ENCODE peak calls at places on chromosomes 11 and 22, in four cellular contexts. D is choroid plexus epithelial cell, T is IMR-90, U is breast epithelium. F is an unnamed sample.

GRCh38 chr11:68122936-68123539 is 1.9 kb upstream of the CHKA start:
- DNase-seq in U (no peak), D (no peak), T (no peak), F (no peak)

GRCh38 chr22:28710112-28710888 is 30.7 kb upstream of the TTC28 start:
- DNase-seq in D (peak; percentile 94), T (peak; percentile 93), U (no peak), F (peak; percentile 91)

GRCh38 chr11:61552108-61552635 is 28.7 kb downstream of the SYT7 start:
- DNase-seq in D (no peak), U (no peak), T (no peak), F (no peak)

GRCh38 chr22:22999473-22999872 is 70.8 kb upstream of the GNAZ start:
- DNase-seq in D (peak; percentile 1), T (no peak), U (no peak), F (no peak)

GRCh38 chr11:876550-876949 is 33.9 kb downstream of the TSPAN4 start:
- DNase-seq in U (no peak), D (no peak), T (peak; percentile 6), F (no peak)

GRCh38 chr11:46680815-46681214 is 19.6 kb downstream of the ARHGAP1 start:
- DNase-seq in T (no peak), U (no peak), D (no peak), F (no peak)

GRCh38 chr11:73463359-73463758 is 87.2 kb downstream of the RELT start:
- DNase-seq in U (no peak), D (peak; percentile 69), T (peak; percentile 83), F (peak; percentile 69)

GRCh38 chr22:23400286-23400981 is 179.7 kb downstream of the IGLL1 start:
- DNase-seq in U (no peak), T (no peak), D (no peak), F (no peak)

GRCh38 chr11:45852712-45853101 is 5.4 kb downstream of the CRY2 start:
- DNase-seq in D (no peak), T (no peak), U (no peak), F (no peak)

GRCh38 chr11:65431452-65432132 is 9.0 kb downstream of the NEAT1 start:
- DNase-seq in T (peak; percentile 48), U (peak; percentile 18), D (peak; percentile 75), F (peak; percentile 76)

GRCh38 chr22:48137640-48138039 is 1375.2 kb downstream of the TBC1D22A start:
- DNase-seq in T (no peak), D (no peak), U (no peak), F (no peak)

DNA sequence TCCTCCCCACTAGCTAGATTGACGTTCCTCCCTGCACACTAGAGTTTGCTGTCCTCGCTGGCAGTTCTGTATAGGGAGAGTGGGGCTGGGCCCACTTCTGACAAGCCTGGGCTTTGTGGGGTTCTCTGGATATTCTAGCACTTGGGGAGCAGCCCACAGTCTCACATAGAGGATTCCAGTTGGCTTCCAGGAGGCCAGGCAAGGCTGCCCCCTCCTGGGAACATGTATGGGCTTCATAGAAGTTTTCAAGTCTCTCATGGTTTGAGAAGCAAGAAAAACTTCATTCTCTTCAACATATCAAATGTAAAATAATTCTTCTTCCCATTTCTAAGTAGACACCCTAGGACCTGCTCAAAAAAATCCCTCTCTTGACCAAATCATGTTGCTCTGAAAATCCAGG is 87.5 kb downstream of the NAV2 start:
- DNase-seq in U (no peak), D (peak; percentile 47), T (no peak), F (no peak)
- TF ChIP-seq CTCF in U (no peak), D (peak; percentile 69), T (peak; percentile 35), F (peak; percentile 33)

GRCh38 chr22:35963237-35963810 is 65.3 kb downstream of the RBFOX2 start:
- DNase-seq in T (no peak), U (no peak), D (no peak), F (no peak)

GRCh38 chr22:35957589-35957988 is 71.0 kb downstream of the RBFOX2 start:
- DNase-seq in T (no peak), U (no peak), D (no peak), F (no peak)

GRCh38 chr22:35958334-35958733 is 70.3 kb downstream of the RBFOX2 start:
- DNase-seq in U (no peak), T (no peak), D (no peak), F (no peak)

GRCh38 chr22:35959121-35959800 is 69.4 kb downstream of the RBFOX2 start:
- DNase-seq in U (no peak), T (no peak), D (no peak), F (no peak)

DNA sequence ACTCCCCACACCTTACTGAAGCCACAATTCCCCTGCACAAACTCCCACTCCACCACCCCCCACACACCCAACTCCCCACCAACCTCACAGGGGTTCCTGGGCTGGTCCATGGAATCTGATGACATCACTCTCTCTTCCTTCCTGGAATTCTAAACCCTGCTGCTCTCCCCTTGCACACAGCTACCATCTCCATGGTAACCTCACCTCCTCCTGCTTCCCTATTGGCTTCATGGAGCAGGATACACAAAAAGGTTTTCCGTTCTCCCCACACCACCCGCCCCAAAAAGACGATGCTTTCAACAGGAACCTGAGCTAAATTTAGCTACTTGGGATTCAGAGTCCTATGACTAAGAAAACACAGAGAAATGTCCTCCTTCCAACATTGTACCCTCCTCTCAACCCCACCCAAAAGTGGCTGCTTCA is 67.1 kb downstream of the RBFOX2 start:
- DNase-seq in T (peak; percentile 90), D (peak; percentile 61), U (no peak), F (peak; percentile 88)
- H3K4me3 ChIP-seq in T (no peak overlapping the region), D (peak overlapping the region; percentile 7), U (no peak overlapping the region), F (peak overlapping the region; percentile 50)

GRCh38 chr22:26170795-26171194 is 1.5 kb downstream of the SEZ6L start:
- DNase-seq in U (no peak), T (no peak), D (no peak), F (no peak)
- TF ChIP-seq CTCF in U (no peak), T (no peak), D (no peak), F (no peak)

DNA sequence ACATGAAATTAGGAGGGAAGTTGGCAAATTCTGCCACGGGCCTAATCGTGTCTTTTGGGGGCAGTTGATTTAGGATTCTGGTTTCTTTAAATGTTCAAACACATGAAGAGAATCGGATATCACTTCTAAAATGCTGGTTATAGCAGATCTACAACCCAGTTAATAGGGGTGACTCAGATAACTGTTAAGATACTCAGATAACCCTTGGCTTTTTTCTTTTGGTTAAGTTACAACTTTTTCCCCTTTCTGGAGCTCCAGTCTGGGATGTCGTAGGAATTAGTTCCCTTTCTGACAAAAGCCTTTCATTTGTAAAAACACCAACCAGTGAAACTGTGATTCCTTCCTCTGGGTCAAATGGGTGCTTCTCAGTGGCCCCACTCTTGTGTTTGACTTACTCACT is 976 bp downstream of the DEPDC7 start:
- DNase-seq in U (no peak), T (no peak), D (no peak), F (no peak)
- H3K4me3 ChIP-seq in U (peak overlapping the region; percentile 62), T (peak overlapping the region; percentile 66), D (peak overlapping the region; percentile 75), F (peak overlapping the region; percentile 79)

GRCh38 chr22:17562906-17563870 is at the start of gene SLC25A18:
- DNase-seq in U (no peak), D (peak; percentile 92), T (no peak), F (no peak)
- TF ChIP-seq CTCF in U (no peak), D (peak; percentile 33), T (no peak), F (no peak)

GRCh38 chr11:119380816-119381185 is 689 bp downstream of the USP2 start:
- DNase-seq in T (no peak), D (no peak), U (no peak), F (no peak)
- H3K4me3 ChIP-seq in T (peak overlapping the region; percentile 50), D (no peak overlapping the region), U (peak overlapping the region; percentile 55), F (peak overlapping the region; percentile 68)